ENCODE peak calls at places on chromosomes 6 and 20, in seven cellular contexts. I is heart left ventricle, C is breast epithelium, T is IMR-90, B is ovary, U is Peyer's patch, D is GM12878. O is an unnamed sample.

GRCh38 chr20:41205313-41205712 is 68.0 kb downstream of the PLCG1 start:
- DNase-seq in I (no peak), C (no peak), T (no peak), B (no peak), U (no peak), D (no peak), O (no peak)

GRCh38 chr20:25076731-25077609 is 5.0 kb downstream of the VSX1 start:
- DNase-seq in I (no peak), C (no peak), T (peak), B (no peak), U (peak), D (no peak), O (peak)

GRCh38 chr6:161198781-161199505 is 74.9 kb downstream of the AGPAT4 start:
- DNase-seq in I (no peak), C (no peak), T (no peak), B (no peak), U (no peak), D (no peak), O (no peak)

GRCh38 chr20:17495826-17496225 is 35.4 kb downstream of the BFSP1 start:
- DNase-seq in I (no peak), C (no peak), T (no peak), B (no peak), U (no peak), D (no peak), O (no peak)

GRCh38 chr6:137316626-137317025 is 97.4 kb upstream of the IFNGR1 start:
- DNase-seq in I (no peak), C (no peak), T (no peak), B (no peak), U (no peak), D (no peak), O (no peak)

GRCh38 chr6:80553071-80553740 is 446.7 kb downstream of the BCKDHB start:
- DNase-seq in I (no peak), C (no peak), T (no peak), B (no peak), U (no peak), D (no peak), O (no peak)

GRCh38 chr6:42783177-42783875 is 1.5 kb downstream of the BICRAL start:
- DNase-seq in I (peak), C (peak), T (peak), B (peak), U (peak), D (no peak), O (peak)

GRCh38 chr6:151255811-151256210 is 16.0 kb downstream of the AKAP12 start:
- DNase-seq in I (no peak), C (no peak), T (no peak), B (no peak), U (no peak), D (no peak), O (no peak)

GRCh38 chr6:112232845-112233256 is 21.5 kb downstream of the LAMA4 start:
- DNase-seq in I (peak), C (no peak), T (peak), B (no peak), U (no peak), D (no peak), O (no peak)

GRCh38 chr6:161486326-161486725 is 212.5 kb upstream of the AGPAT4 start:
- DNase-seq in I (peak), C (no peak), T (peak), B (no peak), U (no peak), D (no peak), O (peak)

GRCh38 chr6:159282351-159282750 is 113.2 kb downstream of the FNDC1 start:
- DNase-seq in I (no peak), C (no peak), T (no peak), B (no peak), U (no peak), D (no peak), O (no peak)

GRCh38 chr20:32451682-32452461 is 93.7 kb downstream of the ASXL1 start:
- DNase-seq in I (no peak), C (peak), T (no peak), B (no peak), U (no peak), D (no peak), O (peak)

GRCh38 chr20:41643504-41643938 is 25.3 kb upstream of the CHD6 start:
- DNase-seq in I (no peak), C (no peak), T (peak), B (peak), U (no peak), D (no peak), O (peak)

GRCh38 chr6:166461821-166462460 is 79.2 kb upstream of the MPC1 start:
- DNase-seq in I (no peak), C (no peak), T (no peak), B (no peak), U (peak), D (no peak), O (no peak)

GRCh38 chr20:10987651-10988383 is 314.0 kb upstream of the JAG1 start:
- DNase-seq in I (no peak), C (no peak), T (peak), B (no peak), U (no peak), D (no peak), O (no peak)

GRCh38 chr6:160949531-160949930 is 42.0 kb upstream of the MAP3K4 start:
- DNase-seq in I (no peak), C (no peak), T (no peak), B (no peak), U (no peak), D (no peak), O (no peak)

GRCh38 chr6:32244270-32244669 is 20.4 kb upstream of the NOTCH4 start:
- DNase-seq in I (no peak), C (no peak), T (no peak), B (no peak), U (no peak), D (no peak), O (no peak)

GRCh38 chr20:30598460-30599230 is 658.8 kb upstream of the DEFB115 start:
- DNase-seq in I (no peak), C (no peak), T (no peak), B (no peak), U (no peak), D (no peak), O (no peak)

GRCh38 chr6:100137759-100138158 is 143.7 kb upstream of the MCHR2 start:
- DNase-seq in I (no peak), C (no peak), T (no peak), B (no peak), U (no peak), D (no peak), O (no peak)

GRCh38 chr6:14452567-14453527 is 335.3 kb downstream of the CD83 start:
- DNase-seq in I (no peak), C (peak), T (no peak), B (no peak), U (no peak), D (peak), O (no peak)
- TF ChIP-seq POLR2A in I (no peak), C (no peak), T (no peak), B (no peak), U (no peak), D (no peak), O (no peak)

DNA sequence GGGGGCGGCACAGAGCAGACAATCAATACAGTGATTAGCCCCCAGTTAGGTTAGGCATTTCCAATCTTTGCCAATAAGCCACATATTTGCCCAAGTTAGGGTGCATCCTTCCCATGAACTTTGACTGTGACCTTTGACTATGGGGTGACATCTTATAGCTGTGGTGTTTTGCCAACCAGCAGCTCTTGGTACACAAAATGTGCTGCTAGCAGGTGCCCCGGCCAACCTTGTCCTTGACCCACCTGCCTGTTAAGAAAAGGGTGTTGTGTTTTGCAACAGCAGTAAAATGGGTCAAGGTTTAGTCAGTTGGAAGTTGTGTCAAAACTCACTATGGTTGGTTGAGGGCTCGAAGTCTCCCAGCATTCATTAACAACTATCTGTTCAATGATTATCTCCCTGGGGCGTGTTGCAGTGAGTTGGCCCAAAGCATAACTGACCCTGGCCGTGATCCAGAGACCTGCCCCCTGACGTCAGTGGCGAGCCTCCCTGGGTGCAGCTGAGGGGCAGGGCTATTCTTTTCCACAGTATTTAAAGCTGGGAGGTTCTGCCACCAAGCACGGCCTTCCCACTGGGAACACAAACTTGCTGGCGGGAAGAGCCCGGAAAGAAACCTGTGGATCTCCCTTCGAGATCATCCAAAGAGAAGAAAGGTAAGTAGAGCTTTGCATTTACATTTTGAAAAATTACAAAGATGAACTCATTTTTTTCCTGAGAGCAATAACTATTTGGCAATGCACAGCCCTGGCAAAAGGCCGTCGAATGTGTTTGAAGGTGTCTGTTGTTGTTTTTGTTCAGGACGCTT is at the start of gene PCK1:
- DNase-seq in I (peak), C (no peak), T (peak), B (peak), U (no peak), D (no peak), O (peak)
- H3K27ac ChIP-seq in I (no peak), C (no peak), T (no peak), B (no peak), U (peak), D (no peak), O (no peak)

GRCh38 chr6:134623391-134623790 is 305.5 kb upstream of the SGK1 start:
- DNase-seq in I (no peak), C (no peak), T (no peak), B (no peak), U (no peak), D (no peak), O (no peak)

GRCh38 chr6:134622382-134623173 is 304.7 kb upstream of the SGK1 start:
- DNase-seq in I (no peak), C (no peak), T (peak), B (no peak), U (no peak), D (no peak), O (no peak)

GRCh38 chr6:134619789-134620188 is 301.9 kb upstream of the SGK1 start:
- DNase-seq in I (no peak), C (no peak), T (peak), B (no peak), U (no peak), D (no peak), O (no peak)

GRCh38 chr6:134619077-134619476 is 301.2 kb upstream of the SGK1 start:
- DNase-seq in I (no peak), C (no peak), T (no peak), B (no peak), U (no peak), D (no peak), O (no peak)

GRCh38 chr6:134621858-134622257 is 303.9 kb upstream of the SGK1 start:
- DNase-seq in I (no peak), C (no peak), T (peak), B (no peak), U (no peak), D (no peak), O (peak)
- TF ChIP-seq POLR2A in I (no peak), C (no peak), T (no peak), B (no peak), U (peak), D (no peak), O (no peak)

GRCh38 chr20:50728486-50728980 is 2.8 kb upstream of the PARD6B start:
- DNase-seq in I (no peak), C (no peak), T (no peak), B (no peak), U (no peak), D (no peak), O (peak)

GRCh38 chr20:50728981-50729874 is 2.2 kb upstream of the PARD6B start:
- DNase-seq in I (no peak), C (no peak), T (no peak), B (no peak), U (no peak), D (no peak), O (peak)

GRCh38 chr20:50726955-50727791 is 4.2 kb upstream of the PARD6B start:
- DNase-seq in I (no peak), C (no peak), T (no peak), B (no peak), U (no peak), D (no peak), O (no peak)

GRCh38 chr20:50729925-50730764 is 1.2 kb upstream of the PARD6B start:
- DNase-seq in I (no peak), C (no peak), T (no peak), B (no peak), U (no peak), D (no peak), O (peak)

DNA sequence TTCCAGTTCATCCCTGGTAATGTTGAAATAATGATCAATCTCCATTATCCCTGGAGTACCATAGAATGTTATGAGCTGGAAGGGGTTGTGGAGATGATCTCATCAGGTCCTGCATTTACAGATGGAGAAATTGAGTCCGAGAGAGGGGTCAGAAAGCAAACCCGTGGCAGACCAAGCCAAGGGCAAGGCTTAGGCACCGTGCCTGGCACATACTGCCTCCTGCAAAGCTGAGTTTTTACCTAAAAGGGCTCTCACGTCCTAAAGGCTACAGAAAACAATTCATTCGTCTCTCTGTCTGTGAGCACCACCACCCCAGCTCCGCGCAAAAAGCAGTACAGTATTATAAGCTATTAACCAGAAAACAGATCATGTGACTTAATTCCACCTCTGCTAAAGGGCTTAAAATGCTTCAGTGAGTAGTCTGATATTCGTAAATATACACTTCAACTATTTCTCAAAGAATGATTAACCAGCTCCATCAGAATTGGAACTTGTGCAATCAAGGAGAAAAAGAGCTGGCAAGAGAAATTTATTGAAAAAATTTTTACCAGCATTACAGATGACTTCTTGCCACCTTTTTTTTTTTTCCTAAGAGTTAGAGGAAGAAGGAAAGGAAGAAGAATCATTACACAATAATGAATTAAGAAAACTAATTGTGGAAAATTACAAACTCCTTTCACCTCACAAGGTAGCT is 3.4 kb upstream of the PARD6B start:
- DNase-seq in I (no peak), C (no peak), T (no peak), B (no peak), U (no peak), D (no peak), O (peak)
- H3K27ac ChIP-seq in I (no peak), C (peak), T (no peak), B (no peak), U (peak), D (no peak), O (peak)

GRCh38 chr20:22412977-22413868 is 171.1 kb downstream of the FOXA2 start:
- DNase-seq in I (no peak), C (no peak), T (no peak), B (no peak), U (no peak), D (no peak), O (no peak)

GRCh38 chr20:22408521-22409402 is 175.6 kb downstream of the FOXA2 start:
- DNase-seq in I (no peak), C (no peak), T (no peak), B (no peak), U (no peak), D (no peak), O (no peak)

GRCh38 chr20:22410556-22411130 is 173.7 kb downstream of the FOXA2 start:
- DNase-seq in I (no peak), C (no peak), T (no peak), B (no peak), U (no peak), D (no peak), O (no peak)

GRCh38 chr20:22414354-22414753 is 170.0 kb downstream of the FOXA2 start:
- DNase-seq in I (no peak), C (no peak), T (no peak), B (no peak), U (no peak), D (no peak), O (no peak)

DNA sequence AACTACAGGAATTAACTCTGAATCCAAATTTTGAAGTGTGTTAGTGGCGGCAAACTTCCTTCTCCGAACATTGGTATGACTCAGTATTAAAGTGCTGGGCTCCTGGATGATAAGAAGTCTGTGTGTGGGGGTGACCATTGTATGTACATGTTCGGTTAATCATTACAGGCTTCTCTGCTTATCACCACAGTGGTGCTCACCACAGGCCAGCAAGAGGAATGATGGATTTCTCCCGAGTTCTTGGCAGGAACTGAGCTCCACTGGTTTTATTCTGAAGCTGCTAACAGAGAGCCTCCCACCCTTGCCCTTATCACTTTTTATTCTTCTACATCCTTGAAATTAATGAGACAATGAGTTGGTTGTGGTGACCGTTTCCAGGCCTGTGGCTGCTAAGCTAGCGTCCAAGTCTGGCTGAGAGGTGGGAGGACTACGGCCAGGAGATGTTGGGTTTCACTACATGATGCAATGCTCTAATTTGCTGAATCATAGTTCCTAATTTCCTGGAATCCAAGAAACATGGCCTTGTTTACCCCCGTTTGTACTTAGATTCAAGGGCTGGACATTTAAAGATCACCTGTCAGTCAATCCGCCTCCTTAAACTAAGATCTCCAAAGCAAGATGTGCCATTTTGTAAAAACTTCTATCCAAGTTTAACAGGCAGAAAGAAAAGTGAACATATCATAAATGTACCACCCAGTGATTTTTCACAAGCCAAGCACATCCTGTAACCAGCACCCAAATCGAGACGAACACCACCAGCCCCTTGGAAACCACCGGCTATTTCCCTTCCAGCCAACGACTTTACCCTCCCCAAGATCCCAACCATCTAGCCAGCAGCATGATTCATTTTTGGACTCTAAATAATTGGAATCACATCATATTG is 172.6 kb downstream of the FOXA2 start:
- DNase-seq in I (no peak), C (no peak), T (no peak), B (no peak), U (no peak), D (no peak), O (peak)
- TF ChIP-seq POLR2A in I (no peak), C (no peak), T (no peak), B (no peak), U (no peak), D (no peak), O (no peak)

GRCh38 chr6:107495196-107495643 is 5.3 kb downstream of the SOBP start:
- DNase-seq in I (peak), C (no peak), T (peak), B (no peak), U (no peak), D (no peak), O (no peak)
- H3K27ac ChIP-seq in I (peak), C (peak), T (peak), B (peak), U (peak), D (no peak), O (no peak)

DNA sequence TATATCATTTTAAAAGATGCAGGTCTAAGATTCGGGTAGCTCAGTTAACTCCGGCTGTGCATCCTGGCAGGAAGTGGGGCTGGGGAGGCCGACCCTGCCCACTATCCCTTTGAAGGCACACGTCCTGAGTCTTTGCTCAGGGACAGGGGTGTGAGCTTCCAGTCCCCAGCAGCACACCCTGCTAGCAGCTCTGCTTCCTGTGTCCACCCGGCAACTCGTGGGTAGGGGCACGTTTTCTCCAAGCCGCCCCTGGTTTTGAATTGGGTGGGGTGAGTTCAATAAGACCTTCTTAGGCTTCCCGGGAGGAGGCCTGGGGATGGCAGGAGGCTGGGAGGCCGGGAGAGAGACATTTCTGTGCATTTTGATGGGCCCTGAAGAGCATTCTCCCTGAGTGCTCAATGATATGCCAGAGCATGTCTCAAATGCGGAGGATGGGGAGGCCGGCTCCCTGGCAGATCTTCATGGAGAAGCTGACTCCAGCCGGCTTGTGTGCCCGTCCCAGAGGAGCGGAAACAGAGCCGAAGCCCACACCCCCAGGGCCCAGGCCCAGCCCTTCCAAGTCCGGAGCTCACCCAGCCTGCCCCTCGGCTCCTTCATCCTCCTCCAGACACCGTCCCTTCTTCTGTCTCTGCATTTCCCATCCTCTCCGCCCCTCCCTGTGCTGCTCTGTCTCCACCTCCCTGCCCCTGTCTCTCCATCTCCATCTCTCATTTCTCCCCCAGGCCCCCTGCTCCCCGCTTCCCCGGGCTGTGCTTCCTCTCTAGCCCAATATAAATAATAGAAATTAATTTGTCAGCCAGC is 36.3 kb upstream of the ZFAND3 start:
- DNase-seq in I (no peak), C (no peak), T (peak), B (peak), U (no peak), D (no peak), O (no peak)
- TF ChIP-seq POLR2A in I (no peak), C (no peak), T (no peak), B (no peak), U (no peak), D (no peak), O (no peak)

GRCh38 chr20:18922898-18923297 is 109.3 kb downstream of the SCP2D1 start:
- DNase-seq in I (no peak), C (no peak), T (no peak), B (no peak), U (no peak), D (no peak), O (no peak)

GRCh38 chr20:18919996-18920395 is 106.4 kb downstream of the SCP2D1 start:
- DNase-seq in I (no peak), C (no peak), T (no peak), B (no peak), U (no peak), D (no peak), O (no peak)

GRCh38 chr20:18913701-18914100 is 100.1 kb downstream of the SCP2D1 start:
- DNase-seq in I (no peak), C (no peak), T (no peak), B (no peak), U (no peak), D (no peak), O (no peak)

GRCh38 chr20:18916886-18917785 is 103.6 kb downstream of the SCP2D1 start:
- DNase-seq in I (no peak), C (no peak), T (no peak), B (no peak), U (no peak), D (no peak), O (no peak)
- H3K27ac ChIP-seq in I (no peak), C (no peak), T (no peak), B (no peak), U (no peak), D (no peak), O (no peak)

GRCh38 chr6:1076531-1077453 is 235.1 kb upstream of the FOXQ1 start:
- DNase-seq in I (no peak), C (no peak), T (no peak), B (no peak), U (no peak), D (no peak), O (no peak)
- TF ChIP-seq POLR2A in I (no peak), C (no peak), T (no peak), B (no peak), U (no peak), D (no peak), O (no peak)

O was measured in body of pancreas.